ENCODE peak calls at places on chromosomes 1 and 21, in six cellular contexts. I, U, X, K, Q and J are unnamed samples.

GRCh38 chr1:160109686-160110085 is 5.9 kb upstream of the ATP1A2 start:
- DNase-seq in X (no peak), K (peak; percentile 50), I (no peak), U (no peak), Q (no peak), J (no peak)

GRCh38 chr21:42850866-42851391 is 28.4 kb downstream of the WDR4 start:
- DNase-seq in Q (no peak), U (peak; percentile 82), X (peak; percentile 30), I (no peak), K (peak; percentile 17), J (peak; percentile 73)

GRCh38 chr21:36710729-36711048 is 11.8 kb downstream of the SIM2 start:
- DNase-seq in X (peak; percentile 68), I (no peak), K (no peak), U (no peak), Q (no peak), J (no peak)

GRCh38 chr1:62879962-62880361 is 96.0 kb downstream of the ATG4C start:
- DNase-seq in U (no peak), K (no peak), X (no peak), I (no peak), Q (no peak), J (no peak)

GRCh38 chr21:44548381-44548780 is 2.9 kb downstream of the KRTAP10-2 start:
- DNase-seq in I (no peak), Q (no peak), K (no peak), X (no peak), U (no peak), J (no peak)

GRCh38 chr1:227174136-227174535 is 144.2 kb downstream of the CDC42BPA start:
- DNase-seq in X (no peak), U (no peak), K (peak; percentile 78), Q (no peak), I (no peak), J (no peak)

GRCh38 chr1:192905049-192905448 is 96.2 kb downstream of the RGS2 start:
- DNase-seq in U (no peak), X (no peak), K (no peak), Q (no peak), I (no peak), J (no peak)

GRCh38 chr1:160053548-160054365 is 16.2 kb downstream of the KCNJ10 start:
- DNase-seq in K (no peak), Q (no peak), I (no peak), U (no peak), X (no peak), J (no peak)

GRCh38 chr1:7284839-7285435 is 486.2 kb upstream of the VAMP3 start:
- DNase-seq in X (no peak), I (no peak), K (no peak), Q (no peak), U (no peak), J (no peak)

GRCh38 chr1:204578867-204579664 is 62.9 kb downstream of the MDM4 start:
- DNase-seq in X (peak; percentile 61), Q (no peak), I (peak; percentile 27), K (no peak), U (no peak), J (no peak)

GRCh38 chr1:229342902-229343587 is at the start of gene CCSAP:
- DNase-seq in X (peak; percentile 74), Q (no peak), K (peak; percentile 49), U (peak; percentile 60), I (peak; percentile 49), J (peak; percentile 85)

GRCh38 chr21:46218906-46219590 is 9.5 kb downstream of the LSS start:
- DNase-seq in K (no peak), I (no peak), Q (no peak), X (no peak), U (no peak), J (no peak)

GRCh38 chr1:111553199-111553598 is 49.8 kb upstream of the ADORA3 start:
- DNase-seq in U (no peak), Q (no peak), I (no peak), X (no peak), K (peak; percentile 78), J (no peak)

GRCh38 chr1:65309317-65310077 is at the start of gene DNAJC6:
- DNase-seq in X (peak; percentile 97), Q (no peak), K (peak; percentile 66), U (peak; percentile 90), I (peak; percentile 72), J (peak; percentile 87)

GRCh38 chr1:196317535-196318522 is 290.4 kb downstream of the KCNT2 start:
- DNase-seq in K (peak; percentile 49), Q (peak; percentile 32), I (no peak), U (no peak), X (peak; percentile 42), J (no peak)

GRCh38 chr1:212467843-212468482 is 35.2 kb downstream of the NENF start:
- DNase-seq in U (no peak), I (no peak), K (peak; percentile 33), Q (no peak), X (no peak), J (no peak)

GRCh38 chr1:65055754-65056153 is 89.4 kb upstream of the JAK1 start:
- DNase-seq in U (no peak), K (no peak), I (no peak), X (no peak), Q (no peak), J (no peak)

GRCh38 chr1:18893120-18893519 is 9.2 kb downstream of the ALDH4A1 start:
- DNase-seq in Q (no peak), U (no peak), K (no peak), I (no peak), X (no peak), J (no peak)

GRCh38 chr21:15947707-15948106 is 217.9 kb downstream of the USP25 start:
- DNase-seq in Q (no peak), I (no peak), K (no peak), U (no peak), X (no peak), J (no peak)

GRCh38 chr1:233180626-233181364 is 114.7 kb downstream of the PCNX2 start:
- DNase-seq in U (peak; percentile 41), Q (no peak), K (no peak), X (no peak), I (no peak), J (no peak)

GRCh38 chr1:150971583-150972416 is 2.8 kb downstream of the CERS2 start:
- DNase-seq in K (no peak), U (peak; percentile 50), I (no peak), Q (no peak), X (peak; percentile 58), J (no peak)

GRCh38 chr1:79551321-79551720 is 544.8 kb upstream of the ADGRL4 start:
- DNase-seq in I (no peak), K (no peak), X (no peak), U (no peak), Q (no peak), J (no peak)

GRCh38 chr1:79554620-79555160 is 548.2 kb upstream of the ADGRL4 start:
- DNase-seq in I (no peak), K (peak; percentile 19), X (no peak), U (no peak), Q (no peak), J (no peak)

GRCh38 chr1:79550402-79550801 is 543.9 kb upstream of the ADGRL4 start:
- DNase-seq in I (no peak), Q (no peak), X (no peak), U (no peak), K (no peak), J (no peak)

GRCh38 chr1:79561521-79561978 is 555.0 kb upstream of the ADGRL4 start:
- DNase-seq in Q (no peak), I (no peak), X (no peak), K (no peak), U (no peak), J (peak; percentile 60)

DNA sequence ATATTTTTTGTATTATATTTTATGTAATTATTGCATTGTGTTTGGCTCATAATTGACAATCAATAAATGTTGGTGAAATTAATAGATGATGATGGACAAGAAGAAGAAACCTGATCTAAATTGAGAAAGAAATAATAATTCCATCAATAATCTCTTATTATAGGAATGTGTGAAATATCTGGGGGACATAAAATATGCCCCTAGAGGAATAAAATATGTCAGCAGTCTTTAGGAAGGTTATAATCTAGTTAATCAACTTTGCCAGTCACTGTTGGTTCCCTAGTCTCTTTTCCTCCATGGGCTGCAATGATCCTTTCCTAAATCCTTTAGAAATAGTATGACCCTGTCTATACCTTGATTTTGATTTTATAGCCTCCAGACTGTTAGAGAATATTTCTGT is 549.7 kb upstream of the ADGRL4 start:
- DNase-seq in Q (no peak), K (no peak), I (no peak), U (no peak), X (no peak), J (no peak)
- TF ChIP-seq CTCF in Q (peak; percentile 37), K (peak; percentile 34), I (no peak), U (peak; percentile 39), X (peak; percentile 20), J (no peak)

DNA sequence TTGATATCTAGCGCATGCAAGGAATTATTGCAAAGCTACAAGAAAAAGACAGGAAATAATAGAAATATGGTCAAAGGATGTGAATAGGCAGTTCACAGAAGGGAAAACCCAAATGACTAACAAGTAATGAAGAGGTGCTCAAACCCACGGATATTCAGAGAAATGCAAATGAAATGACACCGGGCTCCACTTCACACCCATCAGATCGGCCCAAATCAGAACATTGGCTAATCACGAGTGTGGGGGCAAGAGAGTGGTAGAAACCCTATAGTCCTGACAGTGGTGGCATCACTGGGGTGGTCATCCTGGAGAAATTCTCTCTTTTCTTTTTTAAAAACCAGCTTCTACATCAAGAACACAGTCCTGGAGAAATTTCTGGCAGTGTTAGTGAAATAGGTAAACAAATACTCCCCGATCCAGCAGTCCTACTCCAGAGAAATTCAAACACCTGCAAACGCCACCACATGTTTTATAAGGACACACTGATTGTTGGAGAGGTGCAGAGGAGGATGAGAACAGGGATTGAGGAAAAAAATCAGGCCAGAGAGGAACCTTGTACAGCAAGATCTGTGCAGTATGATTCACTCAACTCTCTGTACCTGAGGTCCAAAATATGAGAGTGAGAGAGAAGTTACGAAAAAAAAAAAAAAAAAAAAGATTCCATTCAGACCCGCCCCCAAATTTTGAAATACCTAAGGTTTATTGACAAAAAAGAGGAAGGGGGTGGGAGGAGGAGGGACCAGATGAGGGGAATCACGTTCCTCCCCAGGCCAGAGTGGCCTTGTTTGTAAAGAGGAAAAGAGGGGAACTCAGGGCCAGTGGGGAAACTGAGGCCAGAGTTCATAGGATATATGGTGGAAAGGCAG is 9.2 kb upstream of the TNFRSF1B start:
- DNase-seq in I (no peak), Q (no peak), K (peak; percentile 53), X (no peak), U (no peak), J (no peak)
- H3K9ac ChIP-seq in I (no peak overlapping the region), Q (no peak overlapping the region), K (no peak overlapping the region), X (no peak overlapping the region), U (no peak overlapping the region), J (no peak overlapping the region)

DNA sequence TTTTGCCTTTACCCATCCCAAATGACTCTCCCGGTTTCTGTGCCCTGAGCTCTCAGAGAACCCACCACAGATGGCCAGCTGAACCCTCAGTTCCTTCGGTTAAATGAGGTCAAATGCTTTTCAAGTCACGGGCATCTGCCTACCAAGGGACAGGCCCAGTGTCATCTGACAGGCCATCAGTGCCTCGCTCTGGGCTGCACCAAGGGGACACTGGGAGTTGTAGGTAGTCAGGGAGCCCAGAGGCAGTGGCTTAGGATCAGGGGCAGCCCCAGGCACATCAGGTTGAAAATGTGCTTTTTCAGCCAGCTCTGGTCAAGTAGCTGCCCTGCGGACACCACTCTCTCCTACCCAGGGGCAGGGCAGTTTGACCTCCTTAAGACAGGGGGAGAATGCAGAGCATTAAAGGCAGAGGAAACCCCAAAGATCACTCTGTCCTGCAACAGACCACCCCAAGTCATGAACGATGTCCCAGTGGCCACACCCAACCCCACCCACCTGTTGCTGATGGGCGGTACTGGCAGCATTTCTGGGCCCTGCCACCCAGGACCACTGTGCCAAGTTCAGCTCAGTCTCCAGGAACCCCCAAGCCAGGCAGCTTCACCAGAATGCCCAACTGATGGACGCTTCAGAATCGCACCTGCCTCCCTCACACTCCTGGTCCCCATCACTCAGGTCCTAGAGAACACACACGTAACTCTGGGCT is 60.7 kb downstream of the CASZ1 start:
- DNase-seq in K (no peak), I (no peak), X (no peak), Q (no peak), U (no peak), J (no peak)
- H3K4me1 ChIP-seq in K (no peaks in the 10 kb centered on the region), I (peaks cover 15% of the 10 kb centered on the region), X (peaks cover 37% of the 10 kb centered on the region), Q (peaks cover 13% of the 10 kb centered on the region), U (peaks cover 2% of the 10 kb centered on the region), J (peaks cover 24% of the 10 kb centered on the region)

GRCh38 chr1:17434016-17434415 is 5.5 kb downstream of the RCC2 start:
- DNase-seq in K (no peak), X (no peak), Q (no peak), I (no peak), U (peak; percentile 79), J (peak; percentile 8)
- TF ChIP-seq CTCF in K (no peak), X (no peak), Q (no peak), I (no peak), U (no peak), J (no peak)